ENCODE peak calls at places on chromosomes 16 and 17, in five cellular contexts. M, C, J, Q and H are unnamed samples.

GRCh38 chr16:69017036-69017783 is 88.2 kb upstream of the HAS3 start:
- DNase-seq in M (no peak), J (no peak), C (peak), Q (no peak), H (no peak)

GRCh38 chr17:75634754-75635609 is 1.7 kb downstream of the SMIM5 start:
- DNase-seq in M (no peak), J (no peak), C (no peak), Q (no peak), H (no peak)

GRCh38 chr17:48757524-48757961 is 29.0 kb upstream of the HOXB13 start:
- DNase-seq in C (no peak), M (no peak), J (no peak), Q (no peak), H (no peak)

GRCh38 chr16:27242868-27243590 is 25.5 kb downstream of the NSMCE1 start:
- DNase-seq in Q (peak), C (no peak), M (peak), J (no peak), H (no peak)

GRCh38 chr16:17431904-17432625 is 38.7 kb downstream of the XYLT1 start:
- DNase-seq in C (no peak), J (no peak), M (no peak), Q (no peak), H (no peak)

GRCh38 chr16:53848277-53848942 is 144.5 kb downstream of the FTO start:
- DNase-seq in M (no peak), C (no peak), Q (no peak), J (no peak), H (no peak)

GRCh38 chr17:34675605-34676004 is 96.2 kb downstream of the TMEM132E start:
- DNase-seq in C (no peak), J (no peak), M (no peak), Q (no peak), H (no peak)

GRCh38 chr17:7989781-7990655 is 12.4 kb upstream of the GUCY2D start:
- DNase-seq in J (peak), C (peak), Q (peak), M (peak), H (peak)

GRCh38 chr17:40150215-40150614 is 9.9 kb downstream of the CASC3 start:
- DNase-seq in J (no peak), M (no peak), Q (no peak), C (no peak), H (no peak)

GRCh38 chr16:57941016-57941656 is 29.8 kb downstream of the CNGB1 start:
- DNase-seq in C (peak), J (no peak), Q (no peak), M (peak), H (no peak)

GRCh38 chr16:49924078-49924477 is 68.2 kb upstream of the ZNF423 start:
- DNase-seq in Q (no peak), M (no peak), J (no peak), C (no peak), H (no peak)

GRCh38 chr17:46873941-46874645 is 22.7 kb downstream of the WNT9B start:
- DNase-seq in M (no peak), J (no peak), Q (no peak), C (no peak), H (no peak)

GRCh38 chr16:4032768-4033167 is 83.5 kb downstream of the ADCY9 start:
- DNase-seq in M (peak), C (peak), J (no peak), Q (peak), H (no peak)

GRCh38 chr16:65684230-65684629 is 562.4 kb upstream of the CDH11 start:
- DNase-seq in M (no peak), J (no peak), Q (no peak), C (no peak), H (no peak)

GRCh38 chr16:70380919-70381603 is 34.4 kb downstream of the DDX19A start:
- DNase-seq in M (peak), J (peak), C (peak), Q (peak), H (peak)

GRCh38 chr17:65219124-65219523 is 82.0 kb downstream of the RGS9 start:
- DNase-seq in Q (no peak), M (no peak), J (no peak), C (no peak), H (no peak)
- TF ChIP-seq CTCF in Q (no peak), M (no peak), J (no peak), C (no peak), H (no peak)

DNA sequence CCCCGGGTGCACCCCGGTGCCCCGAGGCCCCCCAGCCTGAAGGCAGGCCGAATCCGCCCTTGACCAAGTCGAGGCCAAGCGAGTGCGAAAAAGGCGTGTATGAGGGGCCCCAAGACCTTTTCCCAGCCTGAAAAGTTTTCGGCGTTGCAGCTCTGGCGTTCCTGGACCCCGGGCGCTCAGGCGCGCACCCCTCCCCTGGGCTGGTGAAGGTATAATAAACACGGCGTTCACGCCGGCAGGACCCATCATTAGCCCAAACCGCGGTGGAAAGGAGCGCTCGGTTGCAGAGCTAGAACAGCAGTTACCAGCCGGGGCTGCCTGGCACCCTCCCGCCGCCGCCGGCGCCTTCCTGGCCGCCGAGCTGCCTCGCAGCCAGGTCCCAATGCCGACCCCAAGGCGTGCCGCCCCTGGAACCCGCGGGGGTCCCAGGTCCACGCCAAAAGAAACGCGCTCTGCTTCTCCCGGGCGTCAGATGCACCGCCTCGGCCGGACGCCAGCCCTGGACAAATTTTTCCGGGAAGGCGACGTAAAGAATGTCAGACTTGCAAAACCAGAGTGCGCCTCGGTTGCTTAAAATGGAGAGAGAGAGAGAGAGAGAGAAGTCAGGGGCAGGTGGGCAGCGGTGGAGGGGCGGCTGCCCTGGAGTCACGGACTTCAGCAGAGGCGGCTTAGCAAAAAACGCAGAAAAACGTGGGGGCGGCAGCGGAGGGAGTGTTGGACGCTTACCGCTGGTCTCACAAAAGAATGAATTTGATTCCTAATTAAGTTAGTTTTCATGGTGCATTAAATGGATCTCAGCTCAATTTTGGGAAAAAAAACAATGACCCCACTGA is 11.4 kb upstream of the FOXF1 start:
- DNase-seq in C (no peak), J (no peak), M (no peak), Q (no peak), H (no peak)
- TF ChIP-seq CTCF in C (no peak), J (no peak), M (no peak), Q (no peak), H (no peak)

DNA sequence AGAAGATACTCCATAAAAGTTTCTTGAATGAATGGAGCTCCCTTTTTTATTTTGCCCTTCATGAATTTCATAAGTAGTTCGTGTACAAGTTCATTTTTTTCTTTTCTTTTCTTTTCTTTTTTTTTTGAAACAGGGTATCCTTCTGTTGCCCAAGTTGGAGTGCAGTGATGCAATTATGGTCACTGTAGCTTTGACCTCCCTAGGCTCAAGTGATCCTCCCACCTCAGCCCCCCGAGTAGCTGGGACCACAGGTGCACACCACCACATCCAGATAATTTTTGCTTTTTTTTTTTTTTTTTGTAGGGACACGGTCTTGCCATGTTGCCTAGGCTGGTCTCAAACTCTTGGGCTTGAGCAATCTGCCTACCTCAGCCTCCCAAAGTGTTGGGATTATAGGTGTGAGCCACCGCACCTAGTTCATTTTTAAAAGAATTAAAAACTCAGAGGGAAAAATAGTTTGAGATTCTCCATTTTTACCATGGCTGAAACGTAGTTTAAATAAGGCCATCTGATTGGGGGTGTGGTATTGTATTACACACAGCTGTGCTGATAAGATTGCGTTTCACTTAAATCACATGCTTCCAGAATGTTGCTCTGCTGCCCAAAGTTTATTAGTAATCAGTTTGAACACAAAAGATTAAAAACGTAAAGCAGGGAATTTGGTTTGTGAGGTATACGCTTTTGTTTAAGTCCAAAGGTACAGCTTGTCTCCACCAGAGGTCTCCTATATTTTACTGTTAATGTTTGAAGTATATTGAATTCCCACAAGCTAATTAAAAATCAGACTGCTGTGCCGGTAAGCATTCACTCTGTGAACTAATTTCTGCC is 154.1 kb downstream of the SOCS1 start:
- DNase-seq in Q (no peak), C (no peak), J (no peak), M (no peak), H (no peak)
- TF ChIP-seq CTCF in Q (no peak), C (no peak), J (no peak), M (no peak), H (no peak)

GRCh38 chr16:89564476-89565255 is 4.2 kb downstream of the RPL13 start:
- DNase-seq in J (peak), M (no peak), C (no peak), Q (no peak), H (no peak)

GRCh38 chr16:89563639-89564392 is 3.3 kb downstream of the RPL13 start:
- DNase-seq in Q (no peak), C (no peak), M (no peak), J (no peak), H (no peak)

GRCh38 chr16:89567656-89568594 is 7.4 kb downstream of the RPL13 start:
- DNase-seq in J (no peak), Q (no peak), M (no peak), C (no peak), H (no peak)

GRCh38 chr16:89565256-89565505 is 4.7 kb downstream of the RPL13 start:
- DNase-seq in J (peak), C (no peak), Q (no peak), M (no peak), H (no peak)

GRCh38 chr16:89565506-89566372 is 5.3 kb downstream of the RPL13 start:
- DNase-seq in C (peak), J (peak), Q (peak), M (peak), H (no peak)
- TF ChIP-seq CTCF in C (peak), J (peak), Q (no peak), M (peak), H (peak)

GRCh38 chr17:44397479-44398440 is 8.3 kb upstream of the ITGA2B start:
- DNase-seq in Q (no peak), M (no peak), C (no peak), J (no peak), H (no peak)

GRCh38 chr17:44398692-44399691 is 9.5 kb upstream of the ITGA2B start:
- DNase-seq in M (no peak), C (no peak), J (no peak), Q (no peak), H (no peak)

GRCh38 chr17:44402564-44403172 is 13.2 kb upstream of the ITGA2B start:
- DNase-seq in C (no peak), M (no peak), J (no peak), Q (no peak), H (no peak)

GRCh38 chr17:44396946-44397345 is 7.5 kb upstream of the ITGA2B start:
- DNase-seq in J (no peak), M (no peak), C (no peak), Q (no peak), H (no peak)

GRCh38 chr17:44400226-44400847 is 10.9 kb upstream of the ITGA2B start:
- DNase-seq in C (peak), J (no peak), M (no peak), Q (no peak), H (no peak)
- TF ChIP-seq CTCF in C (no peak), J (peak), M (peak), Q (no peak), H (peak)

GRCh38 chr17:9178319-9178718 is 157.0 kb downstream of the NTN1 start:
- DNase-seq in Q (no peak), J (no peak), C (no peak), M (no peak), H (no peak)

GRCh38 chr17:9177212-9177611 is 155.9 kb downstream of the NTN1 start:
- DNase-seq in J (no peak), Q (no peak), M (no peak), C (no peak), H (no peak)

GRCh38 chr17:9183297-9183696 is 162.0 kb downstream of the NTN1 start:
- DNase-seq in Q (no peak), M (no peak), C (no peak), J (no peak), H (no peak)

GRCh38 chr17:9181640-9182039 is 160.3 kb downstream of the NTN1 start:
- DNase-seq in C (no peak), J (no peak), M (no peak), Q (no peak), H (no peak)

DNA sequence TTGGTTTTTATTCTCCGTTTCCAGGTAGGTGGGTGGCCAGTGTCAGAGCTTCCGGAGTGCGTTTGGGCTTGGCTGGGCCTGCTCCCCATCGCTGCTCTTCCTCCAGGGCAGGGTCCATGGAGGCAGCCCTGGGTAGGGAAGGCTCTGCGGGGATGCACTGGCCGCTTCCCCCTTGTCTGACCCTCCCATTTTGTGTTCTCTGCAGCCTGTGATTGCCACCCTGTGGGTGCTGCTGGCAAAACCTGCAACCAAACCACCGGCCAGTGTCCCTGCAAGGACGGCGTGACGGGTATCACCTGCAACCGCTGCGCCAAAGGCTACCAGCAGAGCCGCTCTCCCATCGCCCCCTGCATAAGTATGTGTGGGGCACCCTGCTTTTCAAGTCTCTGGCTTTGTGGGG is 158.3 kb downstream of the NTN1 start:
- DNase-seq in C (no peak), M (no peak), Q (no peak), J (peak), H (no peak)
- TF ChIP-seq CTCF in C (no peak), M (no peak), Q (no peak), J (no peak), H (no peak)

DNA sequence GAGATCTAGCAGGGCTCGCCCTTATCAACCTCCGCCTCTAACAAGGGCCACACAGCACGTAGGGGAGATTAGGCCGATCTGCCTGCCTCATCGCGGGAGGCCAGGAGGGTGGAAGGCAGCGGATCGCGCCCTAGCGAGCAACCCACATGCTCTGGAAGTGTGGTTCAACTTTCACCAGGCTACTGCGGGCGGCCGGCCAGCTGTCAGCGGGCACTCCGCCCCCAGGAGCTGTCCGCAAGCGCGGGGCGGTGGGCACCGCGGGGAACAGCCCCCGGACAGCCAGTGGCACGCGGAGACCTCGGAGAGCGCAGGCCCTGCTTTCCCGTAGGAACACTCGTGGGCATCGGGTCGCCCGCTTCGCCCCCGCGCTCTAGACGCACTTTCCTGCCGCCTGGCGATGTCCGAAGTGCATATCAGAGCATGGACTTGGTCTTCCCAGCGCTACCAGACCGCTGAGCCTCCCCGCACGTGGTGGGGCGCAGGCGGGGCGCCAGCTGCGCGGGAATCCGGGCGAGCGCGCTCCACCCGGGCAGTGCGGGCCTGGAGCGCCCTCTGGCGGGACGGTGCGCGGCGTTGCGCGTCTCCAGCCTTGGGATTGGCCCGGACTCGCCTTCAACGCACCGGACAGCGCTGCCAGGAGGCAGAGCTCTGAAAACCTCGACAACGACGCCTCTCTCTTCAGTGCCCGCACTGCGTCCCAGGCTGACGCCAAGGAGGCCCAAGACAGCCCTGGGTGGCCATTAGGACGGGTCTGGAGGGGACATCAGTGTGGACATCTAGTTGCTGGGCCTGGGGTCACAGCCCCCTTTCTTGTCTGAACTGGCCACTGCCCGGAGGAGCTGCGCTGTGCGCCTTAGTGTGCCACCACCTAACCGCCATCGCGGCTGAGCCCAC is 3.6 kb upstream of the ZNHIT3 start:
- DNase-seq in J (peak), Q (peak), M (peak), C (peak), H (peak)
- TF ChIP-seq CTCF in J (peak), Q (peak), M (peak), C (peak), H (peak)

DNA sequence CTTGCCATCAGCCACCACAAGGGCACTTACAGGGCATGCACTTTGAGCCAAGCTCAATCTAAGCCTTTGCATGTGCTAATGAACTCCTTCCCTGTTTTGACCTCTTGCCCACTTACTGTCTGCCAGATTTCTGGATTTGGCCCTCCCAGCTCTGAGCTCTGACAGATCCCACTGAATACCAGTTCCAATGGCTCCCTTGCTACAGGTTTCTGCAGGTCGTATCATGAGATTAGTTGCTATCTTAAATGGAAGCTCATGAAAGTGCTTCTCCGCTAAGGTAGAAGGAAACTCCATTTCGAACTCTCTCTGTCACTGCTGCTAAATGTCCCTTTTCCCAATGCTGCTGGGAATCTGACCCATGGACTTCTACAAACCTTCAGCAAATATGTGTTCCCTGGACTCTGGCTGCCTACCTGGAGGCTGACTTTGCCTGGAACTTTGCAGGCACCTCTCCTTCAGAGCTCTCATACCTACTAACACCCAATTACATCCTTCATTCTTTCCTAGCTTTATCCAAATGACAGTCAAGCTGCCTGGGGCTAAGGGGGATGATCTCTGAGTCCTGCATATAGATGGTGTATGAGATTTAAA is 23.5 kb upstream of the TOB1 start:
- DNase-seq in C (no peak), J (no peak), Q (no peak), M (no peak), H (no peak)
- TF ChIP-seq CTCF in C (no peak), J (no peak), Q (no peak), M (no peak), H (no peak)

GRCh38 chr16:15855704-15856003 is 1.2 kb downstream of the MYH11 start:
- DNase-seq in Q (peak), J (no peak), M (no peak), C (no peak), H (peak)

GRCh38 chr16:15856217-15856616 is 611 bp downstream of the MYH11 start:
- DNase-seq in C (no peak), J (no peak), M (no peak), Q (no peak), H (peak)

GRCh38 chr16:15854061-15854460 is 2.8 kb downstream of the MYH11 start:
- DNase-seq in J (no peak), M (no peak), Q (peak), C (no peak), H (no peak)

GRCh38 chr16:15856901-15857778 is at the start of gene MYH11:
- DNase-seq in M (no peak), C (no peak), Q (peak), J (peak), H (peak)

GRCh38 chr16:15854906-15855703 is 1.7 kb downstream of the MYH11 start:
- DNase-seq in Q (peak), M (no peak), J (no peak), C (no peak), H (no peak)
- TF ChIP-seq CTCF in Q (no peak), M (no peak), J (no peak), C (no peak), H (no peak)

DNA sequence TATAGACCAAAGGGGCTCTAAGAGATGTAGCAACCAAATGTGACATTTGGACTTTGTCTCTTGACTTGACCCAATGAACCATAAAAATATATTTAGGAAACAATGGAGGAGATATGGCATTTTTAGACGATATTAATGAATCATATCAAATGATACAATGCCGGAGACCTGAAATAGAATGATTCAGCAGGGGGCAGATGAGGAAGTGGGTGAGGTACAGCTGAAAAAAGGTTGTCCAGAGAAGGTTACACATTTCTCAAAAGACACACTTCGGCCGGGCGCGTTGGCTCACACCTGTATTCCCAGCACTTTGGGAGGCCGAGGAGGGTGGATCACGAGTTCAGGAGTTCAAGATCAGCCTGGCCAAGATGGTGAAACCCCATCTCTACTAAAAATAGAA is 16.5 kb upstream of the SNN start:
- DNase-seq in Q (no peak), C (peak), J (no peak), M (no peak), H (no peak)
- TF ChIP-seq CTCF in Q (no peak), C (no peak), J (no peak), M (no peak), H (no peak)